ENCODE peak calls at places on chromosomes 1 and 21, in five cellular contexts. U, F, N, H and K are unnamed samples.

GRCh38 chr21:45612096-45613019 is 31.2 kb upstream of the PCBP3 start:
- DNase-seq in U (no peak), F (no peak), N (no peak), H (no peak), K (no peak)

GRCh38 chr1:26281091-26281958 is 1.4 kb downstream of the SH3BGRL3 start:
- DNase-seq in U (no peak), F (no peak), N (no peak), H (no peak), K (no peak)

GRCh38 chr1:64072089-64072835 is 131.2 kb upstream of the UBE2U start:
- DNase-seq in U (no peak), F (no peak), N (no peak), H (no peak), K (no peak)

GRCh38 chr1:169099561-169099960 is 6.9 kb upstream of the ATP1B1 start:
- DNase-seq in U (no peak), F (no peak), N (no peak), H (no peak), K (no peak)

GRCh38 chr1:235326719-235327558 is 1.0 kb downstream of the ARID4B start:
- DNase-seq in U (no peak), F (no peak), N (peak; percentile 58), H (peak; percentile 21), K (peak; percentile 32)

GRCh38 chr1:31436596-31437432 is 23.8 kb downstream of the SERINC2 start:
- DNase-seq in U (no peak), F (no peak), N (no peak), H (peak; percentile 48), K (no peak)

GRCh38 chr21:36709868-36710728 is 11.2 kb downstream of the SIM2 start:
- DNase-seq in U (no peak), F (no peak), N (no peak), H (no peak), K (no peak)

GRCh38 chr1:47978486-47978885 is 18.7 kb downstream of the TRABD2B start:
- DNase-seq in U (no peak), F (no peak), N (no peak), H (no peak), K (no peak)

GRCh38 chr1:208510192-208510952 is 266.2 kb upstream of the PLXNA2 start:
- DNase-seq in U (no peak), F (no peak), N (no peak), H (no peak), K (no peak)
- TF ChIP-seq SRF in U (no peak), F (no peak), N (no peak), H (no peak), K (no peak)

GRCh38 chr1:39080884-39081265 is 54.7 kb downstream of the NDUFS5 start:
- DNase-seq in U (peak; percentile 59), F (no peak), N (peak; percentile 70), H (no peak), K (no peak)
- TF ChIP-seq EZH2 in U (no peak), F (no peak), N (no peak), H (no peak), K (no peak)

GRCh38 chr1:77030401-77031100 is 163.3 kb downstream of the ST6GALNAC5 start:
- DNase-seq in U (no peak), F (no peak), N (no peak), H (no peak), K (no peak)

GRCh38 chr1:77025599-77025998 is 158.3 kb downstream of the ST6GALNAC5 start:
- DNase-seq in U (no peak), F (no peak), N (no peak), H (no peak), K (no peak)

GRCh38 chr1:77026126-77026525 is 158.8 kb downstream of the ST6GALNAC5 start:
- DNase-seq in U (no peak), F (no peak), N (no peak), H (no peak), K (no peak)

GRCh38 chr1:77026640-77027039 is 159.4 kb downstream of the ST6GALNAC5 start:
- DNase-seq in U (no peak), F (no peak), N (no peak), H (no peak), K (no peak)

GRCh38 chr1:77027916-77028315 is 160.6 kb downstream of the ST6GALNAC5 start:
- DNase-seq in U (no peak), F (no peak), N (no peak), H (no peak), K (no peak)
- TF ChIP-seq SRF in U (no peak), F (no peak), N (no peak), H (no peak), K (no peak)

GRCh38 chr1:180251526-180252305 is 21.7 kb downstream of the LHX4 start:
- DNase-seq in U (no peak), F (no peak), N (no peak), H (no peak), K (no peak)

GRCh38 chr1:180250883-180251509 is 20.9 kb downstream of the LHX4 start:
- DNase-seq in U (no peak), F (no peak), N (no peak), H (no peak), K (no peak)

GRCh38 chr1:180253585-180254495 is 23.8 kb downstream of the LHX4 start:
- DNase-seq in U (no peak), F (no peak), N (no peak), H (no peak), K (no peak)

GRCh38 chr1:180254496-180254819 is 24.4 kb downstream of the LHX4 start:
- DNase-seq in U (no peak), F (no peak), N (no peak), H (no peak), K (no peak)

DNA sequence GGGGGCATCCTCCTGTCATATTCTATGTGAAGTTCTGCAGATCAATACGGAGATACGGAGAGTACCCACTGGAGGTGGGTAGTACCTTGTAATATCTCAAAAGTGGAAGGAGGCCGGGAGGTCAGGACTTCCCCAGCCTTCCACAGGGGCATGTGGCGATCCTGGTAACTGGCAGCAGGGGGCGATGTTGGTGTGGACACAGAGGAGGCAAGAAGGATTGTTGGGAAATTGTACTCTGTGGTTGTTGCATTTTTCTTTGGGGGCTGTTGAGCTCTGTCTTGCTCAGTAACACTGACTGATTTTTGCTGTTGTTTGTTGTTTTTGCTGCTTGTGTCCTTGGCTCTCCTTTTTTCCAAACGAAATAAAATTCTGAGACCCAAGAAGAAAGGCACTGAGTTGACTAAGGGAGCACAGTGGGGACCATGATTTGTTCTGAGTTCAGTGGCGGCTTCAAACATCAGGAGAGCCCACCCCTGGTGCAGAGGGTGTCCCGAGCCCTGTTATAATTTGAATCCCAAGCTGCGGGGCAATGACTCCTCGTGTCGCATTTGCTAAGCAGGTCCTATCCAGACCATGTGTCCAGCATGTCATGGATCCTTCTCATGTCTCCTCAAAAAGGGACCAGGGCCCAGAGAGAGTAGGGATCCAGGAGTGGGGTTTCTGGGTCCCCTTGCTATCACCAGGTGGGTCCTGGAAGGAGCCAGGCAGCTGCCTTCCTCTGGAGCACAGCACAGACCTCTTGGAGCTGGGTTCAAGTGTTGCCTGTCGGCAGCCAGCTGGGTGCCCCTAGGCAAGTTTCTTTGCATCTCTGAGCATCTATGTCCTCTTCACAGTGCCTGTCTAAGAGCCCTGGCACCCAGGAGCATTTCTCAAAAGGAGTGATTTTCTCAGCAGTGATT is 22.8 kb downstream of the LHX4 start:
- DNase-seq in U (no peak), F (peak; percentile 51), N (peak; percentile 81), H (peak; percentile 51), K (peak; percentile 37)
- TF ChIP-seq EZH2 in U (no peak), F (no peak), N (no peak), H (no peak), K (no peak)

DNA sequence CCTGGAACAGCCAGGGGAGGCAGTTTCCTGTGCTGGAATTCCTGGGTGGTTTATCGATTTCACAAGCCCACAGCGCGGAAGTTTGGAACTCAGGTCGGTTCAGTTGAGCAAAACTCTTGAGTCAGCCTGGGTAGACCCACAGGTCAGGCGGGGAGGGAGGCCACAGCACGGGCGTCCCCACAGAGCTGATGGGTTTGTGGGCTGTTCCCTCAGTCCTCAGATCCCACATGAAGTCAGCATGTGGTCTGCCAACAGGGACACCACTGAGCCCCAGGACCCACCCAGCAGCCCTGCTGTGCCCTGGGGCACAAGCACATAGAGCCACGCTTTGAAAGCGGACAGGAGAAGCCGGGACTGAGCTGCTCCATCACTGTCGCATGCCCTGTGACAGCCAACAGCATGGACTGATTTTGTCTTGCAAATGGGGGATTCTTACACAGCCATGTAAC is 17.4 kb downstream of the BMP8A start:
- DNase-seq in U (no peak), F (no peak), N (no peak), H (peak; percentile 18), K (no peak)
- TF ChIP-seq SRF in U (no peak), F (no peak), N (no peak), H (no peak), K (no peak)